ENCODE peak calls at places on chromosomes 7 and 10, in five cellular contexts. O, U, Q, A and I are unnamed samples.

GRCh38 chr7:122829962-122830361 is 56.3 kb downstream of the CADPS2 start:
- DNase-seq in A (no peak), Q (no peak), U (no peak), O (no peak), I (no peak)

GRCh38 chr7:20152057-20152456 is 65.1 kb downstream of the MACC1 start:
- DNase-seq in U (no peak), Q (no peak), A (no peak), O (no peak), I (no peak)

GRCh38 chr10:130372222-130372621 is 236.0 kb downstream of the GLRX3 start:
- DNase-seq in O (no peak), U (no peak), Q (no peak), A (no peak), I (no peak)

GRCh38 chr7:96045181-96045580 is 272.8 kb downstream of the DYNC1I1 start:
- DNase-seq in A (no peak), U (no peak), Q (no peak), O (no peak), I (no peak)

GRCh38 chr10:60147576-60148265 is 241.4 kb upstream of the CCDC6 start:
- DNase-seq in A (no peak), U (no peak), O (no peak), Q (no peak), I (no peak)

GRCh38 chr10:97332586-97333350 is 1.8 kb downstream of the FRAT2 start:
- DNase-seq in O (peak; percentile 75), Q (no peak), A (peak; percentile 83), U (peak; percentile 70), I (no peak)

GRCh38 chr10:31147220-31147608 is 115.5 kb upstream of the ZNF438 start:
- DNase-seq in U (peak; percentile 79), Q (no peak), O (peak; percentile 74), A (peak; percentile 89), I (no peak)

GRCh38 chr10:89793649-89794254 is 92.4 kb downstream of the KIF20B start:
- DNase-seq in A (peak; percentile 79), U (peak; percentile 70), O (peak; percentile 79), Q (no peak), I (peak; percentile 60)

GRCh38 chr10:99681553-99681952 is 22.2 kb downstream of the ENTPD7 start:
- DNase-seq in O (peak; percentile 39), Q (no peak), U (peak; percentile 97), A (peak; percentile 43), I (no peak)

GRCh38 chr7:65978891-65979582 is 3.0 kb downstream of the GUSB start:
- DNase-seq in O (no peak), A (no peak), U (no peak), Q (no peak), I (no peak)

GRCh38 chr7:101986335-101986734 is 168.9 kb downstream of the CUX1 start:
- DNase-seq in O (no peak), Q (no peak), U (peak; percentile 46), A (peak; percentile 28), I (no peak)

GRCh38 chr10:24128066-24128751 is 80.7 kb upstream of the KIAA1217 start:
- DNase-seq in A (no peak), O (no peak), U (no peak), Q (no peak), I (no peak)

GRCh38 chr10:1661861-1662260 is 75.5 kb downstream of the ADARB2 start:
- DNase-seq in U (no peak), Q (no peak), A (no peak), O (no peak), I (peak; percentile 46)

GRCh38 chr10:71667374-71667750 is 52.2 kb downstream of the C10orf105 start:
- DNase-seq in U (no peak), Q (no peak), O (no peak), A (no peak), I (peak; percentile 53)

GRCh38 chr10:133418289-133418993 is 6.0 kb downstream of the SPRN start:
- DNase-seq in A (no peak), O (no peak), Q (no peak), U (no peak), I (no peak)

GRCh38 chr7:138244606-138245005 is 168.3 kb downstream of the AKR1D1 start:
- DNase-seq in O (no peak), A (no peak), U (no peak), Q (no peak), I (no peak)

GRCh38 chr7:138245216-138245615 is 169.0 kb downstream of the AKR1D1 start:
- DNase-seq in Q (no peak), U (no peak), A (no peak), O (no peak), I (no peak)

GRCh38 chr7:138246391-138246790 is 170.1 kb downstream of the AKR1D1 start:
- DNase-seq in O (no peak), Q (no peak), A (no peak), U (no peak), I (no peak)

GRCh38 chr7:138245682-138246081 is 169.4 kb downstream of the AKR1D1 start:
- DNase-seq in U (peak; percentile 35), Q (no peak), A (no peak), O (no peak), I (no peak)

GRCh38 chr7:138243430-138243829 is 167.2 kb downstream of the AKR1D1 start:
- DNase-seq in U (peak; percentile 14), A (peak; percentile 25), Q (peak; percentile 57), O (peak; percentile 35), I (no peak)
- TF ChIP-seq CTCF in U (no peak), A (no peak), Q (no peak), O (no peak), I (no peak)

GRCh38 chr7:69448071-69448470 is 150.2 kb upstream of the AUTS2 start:
- DNase-seq in O (no peak), Q (no peak), U (no peak), A (peak; percentile 5), I (no peak)
- TF ChIP-seq CTCF in O (no peak), Q (no peak), U (no peak), A (no peak), I (no peak)

DNA sequence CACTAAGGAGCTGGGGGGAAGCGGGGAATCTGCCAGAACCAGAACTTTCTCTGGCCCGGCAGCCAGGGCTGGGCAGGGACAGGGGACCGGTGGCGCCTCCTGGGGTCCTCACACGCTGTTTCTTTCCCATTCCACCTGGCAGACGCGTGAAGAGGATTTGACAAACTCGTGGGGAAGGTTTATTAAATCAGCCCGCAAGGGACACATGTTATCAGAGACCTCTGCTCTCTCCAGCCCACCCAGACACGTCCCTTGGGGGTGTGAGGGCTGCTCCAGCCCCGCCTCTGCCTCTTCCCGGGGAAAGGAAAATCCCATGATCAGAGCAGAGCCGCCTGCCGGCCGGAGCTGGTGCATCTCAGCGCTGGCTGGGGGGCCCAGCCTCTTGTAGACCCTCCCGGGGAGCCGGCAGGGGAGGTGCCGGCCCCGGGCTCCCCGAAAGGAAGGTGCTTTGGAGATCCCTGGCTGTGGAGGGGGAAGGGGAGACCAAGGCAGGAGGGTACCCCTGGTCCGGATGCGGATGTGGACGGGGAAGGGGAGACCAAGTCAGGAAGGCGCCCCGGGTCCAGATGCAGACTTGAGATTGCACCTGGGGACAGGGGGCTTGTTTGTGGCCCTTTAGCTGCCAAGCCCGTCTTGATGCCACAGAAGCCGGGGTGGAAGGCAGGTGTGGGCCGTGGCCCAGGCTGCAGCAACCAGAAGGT is 142.8 kb downstream of the ELFN1 start:
- DNase-seq in A (no peak), U (no peak), Q (no peak), O (no peak), I (no peak)
- TF ChIP-seq CTCF in A (peak; percentile 7), U (no peak), Q (no peak), O (no peak), I (no peak)

DNA sequence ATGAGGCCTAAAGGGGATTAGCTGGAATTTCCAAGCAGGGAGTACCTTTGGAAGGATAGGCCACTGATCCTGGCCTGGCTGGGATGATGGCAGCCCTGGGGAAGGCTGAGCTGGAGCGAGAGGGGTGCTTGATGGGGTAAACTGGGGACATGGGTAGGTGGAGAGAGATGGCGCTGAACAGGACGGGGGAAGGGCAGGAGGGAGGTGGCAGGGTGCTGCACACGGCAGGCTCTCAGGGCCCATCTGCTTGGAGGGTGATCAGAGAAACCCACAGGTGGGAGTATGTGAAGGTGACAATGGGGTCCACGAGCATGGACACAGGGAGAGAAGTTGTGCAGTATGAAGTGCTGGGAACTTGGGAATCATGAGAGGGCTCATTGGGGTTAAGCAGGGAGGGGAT is 10.3 kb downstream of the MAT1A start:
- DNase-seq in O (no peak), U (no peak), A (no peak), Q (no peak), I (no peak)
- TF ChIP-seq CTCF in O (no peak), U (no peak), A (no peak), Q (no peak), I (no peak)

DNA sequence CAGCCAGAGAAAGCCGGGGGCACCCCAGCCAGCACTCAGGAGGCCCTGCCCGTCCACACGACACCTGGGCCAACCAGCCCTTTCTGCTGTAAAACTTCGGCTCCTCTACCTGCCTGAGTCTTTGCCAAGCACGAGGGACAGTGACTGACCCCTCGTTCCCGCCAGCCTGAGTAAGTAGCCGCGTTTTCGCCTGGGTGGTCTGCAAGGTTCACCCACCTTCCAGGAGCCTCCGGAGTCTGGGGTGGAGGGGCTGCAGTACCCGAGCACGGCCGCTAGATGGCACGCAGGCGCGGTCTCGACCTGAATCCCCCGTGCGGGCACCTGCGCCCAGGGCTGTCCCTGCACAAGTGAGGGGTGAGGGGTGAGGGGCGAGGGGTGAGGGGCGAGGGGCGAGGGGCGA is 192.7 kb downstream of the PTPRN2 start:
- DNase-seq in A (no peak), O (peak; percentile 46), U (no peak), Q (peak; percentile 98), I (no peak)
- TF ChIP-seq CTCF in A (peak; percentile 48), O (peak; percentile 62), U (peak; percentile 81), Q (peak; percentile 95), I (peak; percentile 37)

GRCh38 chr10:123143825-123144168 is 4.1 kb upstream of the HMX2 start:
- DNase-seq in Q (no peak), O (no peak), A (no peak), U (no peak), I (no peak)

GRCh38 chr10:123145542-123146012 is 2.4 kb upstream of the HMX2 start:
- DNase-seq in A (no peak), O (no peak), U (no peak), Q (no peak), I (no peak)

GRCh38 chr10:123143162-123143824 is 4.6 kb upstream of the HMX2 start:
- DNase-seq in A (no peak), Q (peak; percentile 71), O (no peak), U (no peak), I (no peak)

GRCh38 chr10:123146013-123146891 is 1.7 kb upstream of the HMX2 start:
- DNase-seq in U (no peak), Q (no peak), A (no peak), O (no peak), I (peak; percentile 20)

GRCh38 chr10:123144697-123145541 is 3.0 kb upstream of the HMX2 start:
- DNase-seq in U (no peak), A (no peak), O (peak; percentile 53), Q (peak; percentile 74), I (peak; percentile 33)
- TF ChIP-seq CTCF in U (peak; percentile 36), A (no peak), O (peak; percentile 39), Q (no peak), I (no peak)

GRCh38 chr7:93894966-93895650 is 4.6 kb upstream of the TFPI2 start:
- DNase-seq in O (no peak), Q (no peak), A (no peak), U (no peak), I (no peak)

GRCh38 chr7:93894426-93894825 is 3.9 kb upstream of the TFPI2 start:
- DNase-seq in O (peak; percentile 30), A (no peak), U (peak; percentile 28), Q (no peak), I (no peak)

GRCh38 chr7:93889261-93889660 is 1.3 kb downstream of the TFPI2 start:
- DNase-seq in A (peak; percentile 80), U (peak; percentile 91), O (peak; percentile 87), Q (no peak), I (no peak)

GRCh38 chr7:93890041-93890463 is 501 bp downstream of the TFPI2 start:
- DNase-seq in A (peak; percentile 73), O (peak; percentile 58), Q (peak; percentile 74), U (peak; percentile 57), I (peak; percentile 25)

GRCh38 chr7:93890464-93891068 is at the start of gene TFPI2:
- DNase-seq in Q (peak; percentile 74), A (peak; percentile 57), U (peak; percentile 91), O (peak; percentile 87), I (peak; percentile 42)
- TF ChIP-seq CTCF in Q (no peak), A (peak; percentile 17), U (no peak), O (peak; percentile 38), I (no peak)